ENCODE peak calls at places on chromosomes 11 and 22, in five cellular contexts. P is T-helper 17 cell, O is hepatic stellate cell, L is thoracic aorta, M is activated gamma-delta T cell. N is an unnamed sample.

GRCh38 chr11:64814712-64815187 is 4.4 kb upstream of the MEN1 start:
- DNase-seq in M (no peak), O (no peak), P (no peak), L (no peak), N (no peak)

GRCh38 chr11:72373163-72373562 is 61.2 kb downstream of the CLPB start:
- DNase-seq in M (no peak), L (no peak), O (no peak), P (no peak), N (no peak)

GRCh38 chr11:78168539-78169477 is 19.6 kb downstream of the KCTD21 start:
- DNase-seq in M (no peak), L (peak), O (peak), P (no peak), N (peak)

GRCh38 chr11:99260696-99261095 is 239.9 kb downstream of the CNTN5 start:
- DNase-seq in M (no peak), O (no peak), L (no peak), P (no peak), N (no peak)

GRCh38 chr11:119509277-119509841 is 86.4 kb upstream of the THY1 start:
- DNase-seq in P (no peak), L (no peak), O (no peak), M (no peak), N (peak)

GRCh38 chr11:57197762-57198161 is 16.0 kb downstream of the LRRC55 start:
- DNase-seq in M (no peak), P (no peak), L (no peak), O (no peak), N (no peak)

GRCh38 chr11:297666-298405 is 1.5 kb downstream of the IFITM5 start:
- DNase-seq in M (no peak), P (peak), L (no peak), O (peak), N (peak)

GRCh38 chr11:14908214-14908880 is 16.3 kb upstream of the CYP2R1 start:
- DNase-seq in L (no peak), O (no peak), M (no peak), P (no peak), N (peak)

GRCh38 chr11:94128171-94128745 is 383 bp upstream of the PANX1 start:
- DNase-seq in O (peak), L (no peak), M (no peak), P (no peak), N (no peak)

GRCh38 chr11:119375629-119376196 is 5.8 kb downstream of the USP2 start:
- DNase-seq in L (peak), P (no peak), M (no peak), O (peak), N (no peak)

GRCh38 chr11:134519788-134520187 is 107.7 kb upstream of the B3GAT1 start:
- DNase-seq in M (no peak), P (no peak), O (no peak), L (no peak), N (no peak)

GRCh38 chr11:2898366-2899079 is 12.9 kb upstream of the CDKN1C start:
- DNase-seq in O (peak), M (no peak), P (no peak), L (no peak), N (peak)

GRCh38 chr22:32587449-32587848 is 112.8 kb downstream of the FBXO7 start:
- DNase-seq in L (no peak), P (no peak), M (no peak), O (no peak), N (no peak)

GRCh38 chr22:41840216-41840615 is 7.3 kb downstream of the SREBF2 start:
- DNase-seq in M (no peak), O (no peak), P (no peak), L (no peak), N (no peak)

GRCh38 chr22:45965565-45965962 is 11.4 kb downstream of the WNT7B start:
- DNase-seq in M (no peak), O (no peak), L (no peak), P (no peak), N (no peak)

GRCh38 chr22:49887074-49887471 is 31.2 kb downstream of the ALG12 start:
- DNase-seq in P (no peak), O (no peak), L (no peak), M (no peak), N (no peak)

GRCh38 chr11:103829596-103829995 is 206.8 kb upstream of the DDI1 start:
- DNase-seq in M (no peak), L (no peak), O (no peak), P (no peak), N (no peak)

GRCh38 chr11:45233121-45233803 is 52.9 kb downstream of the SYT13 start:
- DNase-seq in O (peak), L (peak), P (peak), M (no peak), N (peak)

GRCh38 chr11:88293931-88294330 is 43.6 kb downstream of the CTSC start:
- DNase-seq in P (no peak), O (no peak), M (no peak), L (no peak), N (peak)

GRCh38 chr22:25027959-25028840 is 75.7 kb downstream of the KIAA1671 start:
- DNase-seq in M (no peak), P (no peak), L (no peak), O (peak), N (no peak)

GRCh38 chr11:7844521-7844920 is 47.8 kb upstream of the OR5P2 start:
- DNase-seq in L (no peak), O (no peak), M (no peak), P (no peak), N (no peak)

GRCh38 chr22:50670914-50671538 is 1.6 kb upstream of the SHANK3 start:
- DNase-seq in L (no peak), P (no peak), O (no peak), M (no peak), N (no peak)

GRCh38 chr11:94732617-94733292 is 35.4 kb upstream of the AMOTL1 start:
- DNase-seq in P (no peak), L (no peak), M (no peak), O (no peak), N (peak)

GRCh38 chr11:119805663-119806062 is 76.7 kb upstream of the NECTIN1 start:
- DNase-seq in M (no peak), O (no peak), L (no peak), P (no peak), N (no peak)

GRCh38 chr22:29032584-29032983 is 29.0 kb downstream of the C22orf31 start:
- DNase-seq in M (no peak), P (no peak), L (no peak), O (no peak), N (no peak)

GRCh38 chr11:370087-370941 is 1.0 kb downstream of the B4GALNT4 start:
- DNase-seq in L (no peak), O (no peak), M (no peak), P (no peak), N (no peak)

GRCh38 chr22:41598081-41598480 is 8.4 kb upstream of the PMM1 start:
- DNase-seq in P (no peak), M (no peak), L (no peak), O (peak), N (peak)